ENCODE peak calls at places on chromosomes 6 and 20, in nine cellular contexts. W is AG08396; I is AG04450; D is NCI-H524; M is skeletal muscle cell; O is amniotic stem cell; B is activated naive CD8-positive, alpha-beta T cell treated with anti-CD3 and anti-CD28 coated beads, Interleukin-2, amount 50 U/mL, for 24 hours; X is erythroblast; F is GDM1. S is an unnamed sample.

GRCh38 chr6:5866547-5867051 is 140.1 kb downstream of the NRN1 start:
- DNase-seq in W (peak), I (no peak), D (no peak), M (peak), O (no peak), B (no peak), X (no peak), F (no peak), S (peak)

GRCh38 chr6:26594730-26595632 is 1.8 kb upstream of the ABT1 start:
- DNase-seq in W (no peak), I (no peak), D (peak), M (no peak), O (peak), B (peak), X (peak), F (no peak), S (peak)

GRCh38 chr6:55379895-55380294 is 52.6 kb downstream of the GFRAL start:
- DNase-seq in W (no peak), I (no peak), D (no peak), M (peak), O (no peak), B (no peak), X (no peak), F (no peak), S (no peak)

GRCh38 chr6:104421650-104422049 is 438.1 kb downstream of the HACE1 start:
- DNase-seq in W (no peak), I (no peak), D (no peak), M (no peak), O (no peak), B (no peak), X (no peak), F (no peak), S (no peak)

GRCh38 chr6:84798257-84798656 is 33.9 kb upstream of the TBX18 start:
- DNase-seq in W (no peak), I (no peak), D (no peak), M (peak), O (no peak), B (no peak), X (no peak), F (no peak), S (no peak)

GRCh38 chr6:11894212-11894611 is 115.6 kb upstream of the ADTRP start:
- DNase-seq in W (no peak), I (no peak), D (no peak), M (no peak), O (no peak), B (no peak), X (no peak), F (no peak), S (no peak)

GRCh38 chr20:64106981-64107735 is at the start of gene NPBWR2:
- DNase-seq in W (no peak), I (no peak), D (no peak), M (no peak), O (no peak), B (peak), X (no peak), F (no peak), S (no peak)

GRCh38 chr20:61728326-61728725 is 337.4 kb downstream of the TAF4 start:
- DNase-seq in W (no peak), I (no peak), D (no peak), M (no peak), O (no peak), B (no peak), X (no peak), F (no peak), S (no peak)

GRCh38 chr20:63268256-63268655 is 4.4 kb upstream of the ARFGAP1 start:
- DNase-seq in W (no peak), I (no peak), D (peak), M (no peak), O (no peak), B (no peak), X (no peak), F (no peak), S (no peak)

GRCh38 chr20:17859002-17859615 is 109.5 kb downstream of the SNX5 start:
- DNase-seq in W (no peak), I (no peak), D (no peak), M (no peak), O (no peak), B (no peak), X (no peak), F (no peak), S (no peak)

GRCh38 chr20:4813839-4814695 is 92.4 kb downstream of the PRND start:
- DNase-seq in W (no peak), I (no peak), D (no peak), M (no peak), O (no peak), B (peak), X (no peak), F (peak), S (no peak)

GRCh38 chr20:10218536-10219451 is at the start of gene SNAP25:
- DNase-seq in W (peak), I (peak), D (peak), M (peak), O (no peak), B (peak), X (peak), F (no peak), S (peak)

GRCh38 chr6:14673201-14673600 is 555.6 kb downstream of the CD83 start:
- DNase-seq in W (no peak), I (no peak), D (no peak), M (peak), O (no peak), B (no peak), X (no peak), F (no peak), S (no peak)

GRCh38 chr6:49468042-49468441 is 4.9 kb downstream of the CENPQ start:
- DNase-seq in W (no peak), I (no peak), D (no peak), M (no peak), O (no peak), B (no peak), X (no peak), F (no peak), S (no peak)

GRCh38 chr20:62876826-62877728 is 15.5 kb upstream of the TCFL5 start:
- DNase-seq in W (peak), I (no peak), D (no peak), M (no peak), O (no peak), B (no peak), X (no peak), F (no peak), S (no peak)

GRCh38 chr20:38732981-38733380 is 8.7 kb downstream of the SLC32A1 start:
- DNase-seq in W (no peak), I (no peak), D (no peak), M (no peak), O (no peak), B (no peak), X (no peak), F (no peak), S (no peak)

GRCh38 chr6:133504761-133505160 is 263.6 kb downstream of the EYA4 start:
- DNase-seq in W (no peak), I (no peak), D (no peak), M (no peak), O (no peak), B (no peak), X (no peak), F (no peak), S (no peak)

GRCh38 chr6:106966229-106966628 is 8.3 kb downstream of the CD24 start:
- DNase-seq in W (no peak), I (no peak), D (no peak), M (no peak), O (no peak), B (no peak), X (no peak), F (no peak), S (no peak)

GRCh38 chr6:131948692-131949614 is 2.2 kb downstream of the CCN2 start:
- DNase-seq in W (no peak), I (peak), D (no peak), M (no peak), O (peak), B (no peak), X (no peak), F (no peak), S (no peak)

GRCh38 chr6:24951831-24952299 is 16.1 kb upstream of the RIPOR2 start:
- DNase-seq in W (no peak), I (no peak), D (no peak), M (no peak), O (no peak), B (no peak), X (no peak), F (peak), S (no peak)

GRCh38 chr6:113719545-113719944 is 137.6 kb upstream of the MARCKS start:
- DNase-seq in W (peak), I (no peak), D (no peak), M (no peak), O (peak), B (no peak), X (no peak), F (no peak), S (no peak)

GRCh38 chr6:119076173-119076965 is 2.1 kb downstream of the FAM184A start:
- DNase-seq in W (no peak), I (no peak), D (peak), M (no peak), O (no peak), B (no peak), X (no peak), F (no peak), S (no peak)

GRCh38 chr6:30074331-30075093 is 1.1 kb downstream of the RNF39 start:
- DNase-seq in W (no peak), I (no peak), D (no peak), M (no peak), O (no peak), B (no peak), X (no peak), F (no peak), S (no peak)

GRCh38 chr6:121439456-121440250 is 4.2 kb downstream of the GJA1 start:
- DNase-seq in W (no peak), I (no peak), D (no peak), M (no peak), O (no peak), B (no peak), X (no peak), F (no peak), S (no peak)

GRCh38 chr6:44253307-44254101 is 3.8 kb downstream of the SLC35B2 start:
- DNase-seq in W (no peak), I (no peak), D (no peak), M (no peak), O (no peak), B (peak), X (peak), F (peak), S (no peak)

GRCh38 chr6:116431964-116432595 is 29.1 kb upstream of the CALHM6 start:
- DNase-seq in W (no peak), I (no peak), D (no peak), M (no peak), O (no peak), B (no peak), X (no peak), F (no peak), S (no peak)

GRCh38 chr6:79028641-79029314 is 49.3 kb downstream of the PHIP start:
- DNase-seq in W (no peak), I (no peak), D (no peak), M (no peak), O (no peak), B (no peak), X (no peak), F (no peak), S (no peak)

GRCh38 chr20:39946053-39946810 is 742.8 kb downstream of the MAFB start:
- DNase-seq in W (no peak), I (no peak), D (no peak), M (no peak), O (no peak), B (no peak), X (no peak), F (no peak), S (no peak)

GRCh38 chr20:14948416-14948815 is 611.0 kb upstream of the FLRT3 start:
- DNase-seq in W (no peak), I (no peak), D (peak), M (no peak), O (no peak), B (no peak), X (no peak), F (no peak), S (no peak)